ENCODE peak calls at places on chromosomes 3 and 15, in nine cellular contexts. Z is EL; E is endothelial cell; U is activated CD4-positive, alpha-beta T cell treated with anti-CD3 and anti-CD28 coated beads, Interleukin-2, amount 50 U/mL, for 1 hour; R is ELR; P is NCI-H524; D is AG04450; F is spleen; T is dermis blood vessel endothelial cell. V is an unnamed sample.

GRCh38 chr15:42203891-42204290 is 4.2 kb downstream of the VPS39 start:
- DNase-seq in P (no peak), R (peak; percentile 56), T (no peak), E (no peak), U (no peak), D (no peak), F (no peak), Z (peak; percentile 10), V (no peak)

GRCh38 chr3:139136459-139137190 is 91.9 kb upstream of the PRR23C start:
- DNase-seq in Z (no peak), T (no peak), D (no peak), R (no peak), P (peak; percentile 100), F (no peak), E (no peak), U (no peak), V (no peak)

GRCh38 chr15:89801471-89802205 is 13.0 kb downstream of the ANPEP start:
- DNase-seq in Z (no peak), E (no peak), P (no peak), R (no peak), U (no peak), D (no peak), T (no peak), F (peak; percentile 75), V (no peak)

GRCh38 chr3:45105855-45106655 is 40.1 kb downstream of the CDCP1 start:
- DNase-seq in D (peak; percentile 75), T (peak; percentile 21), R (peak; percentile 94), E (no peak), F (no peak), U (peak; percentile 54), P (no peak), Z (peak; percentile 83), V (no peak)

GRCh38 chr15:59996498-59997041 is 7.5 kb upstream of the FOXB1 start:
- DNase-seq in T (no peak), E (no peak), P (peak; percentile 50), D (no peak), Z (no peak), F (no peak), R (no peak), U (no peak), V (peak; percentile 58)

GRCh38 chr3:94423566-94423965 is 360.7 kb downstream of the NSUN3 start:
- DNase-seq in U (no peak), Z (peak; percentile 60), R (peak; percentile 34), E (no peak), P (no peak), T (no peak), F (no peak), D (peak; percentile 37), V (no peak)

GRCh38 chr3:16912400-16913263 is 27.9 kb downstream of the PLCL2 start:
- DNase-seq in F (no peak), Z (no peak), P (peak; percentile 34), D (no peak), E (no peak), U (no peak), T (no peak), R (no peak), V (no peak)

GRCh38 chr3:141336672-141337522 is 31.4 kb upstream of the ZBTB38 start:
- DNase-seq in D (no peak), R (peak; percentile 95), P (no peak), T (peak; percentile 85), E (no peak), F (no peak), U (no peak), Z (peak; percentile 85), V (no peak)

GRCh38 chr3:139111392-139112229 is 66.9 kb upstream of the PRR23C start:
- DNase-seq in T (peak; percentile 71), D (peak; percentile 41), Z (peak; percentile 58), U (peak; percentile 51), E (peak; percentile 86), P (peak; percentile 88), F (no peak), R (peak; percentile 74), V (peak; percentile 69)

GRCh38 chr15:37079726-37080125 is 20.6 kb downstream of the MEIS2 start:
- DNase-seq in Z (no peak), R (no peak), U (no peak), E (no peak), P (no peak), D (no peak), T (no peak), F (no peak), V (no peak)

GRCh38 chr15:36737430-36737891 is 158.0 kb downstream of the CDIN1 start:
- DNase-seq in Z (peak; percentile 84), R (peak; percentile 79), F (no peak), D (peak; percentile 27), E (no peak), P (no peak), T (peak; percentile 10), U (no peak), V (no peak)

GRCh38 chr15:40891810-40892448 is 2.3 kb upstream of the VPS18 start:
- DNase-seq in T (peak; percentile 75), P (peak; percentile 67), R (peak; percentile 66), E (peak; percentile 51), F (no peak), D (no peak), Z (peak; percentile 53), U (no peak), V (peak; percentile 68)